ENCODE peak calls at places on chromosomes 5 and 9, in ten cellular contexts. C is tibial nerve, S is right lobe of liver, Y is ovary, D is breast epithelium, X is A549, N is sigmoid colon, B is uterus, O is heart left ventricle, K is HCT116. J is an unnamed sample.

GRCh38 chr5:59562756-59563389 is 330.7 kb downstream of the PDE4D start:
- DNase-seq in C (no peak), S (peak; percentile 56), Y (no peak), D (peak; percentile 62), X (peak; percentile 34), N (no peak), B (no peak), O (no peak), K (no peak), J (peak; percentile 92)

GRCh38 chr9:120996409-120996808 is 53.7 kb downstream of the C5 start:
- DNase-seq in C (no peak), S (no peak), Y (no peak), D (no peak), X (no peak), N (no peak), B (no peak), O (no peak), K (no peak), J (no peak)

GRCh38 chr9:97904725-97905124 is 17.6 kb downstream of the TRMO start:
- DNase-seq in C (no peak), S (no peak), Y (no peak), D (no peak), X (no peak), N (no peak), B (no peak), O (no peak), K (no peak), J (no peak)

GRCh38 chr5:137304227-137304874 is 194.8 kb downstream of the SPOCK1 start:
- DNase-seq in C (no peak), S (peak; percentile 70), Y (no peak), D (no peak), X (no peak), N (no peak), B (no peak), O (no peak), K (no peak), J (no peak)

GRCh38 chr5:31531543-31531887 is 378 bp downstream of the DROSHA start:
- DNase-seq in C (no peak), S (peak; percentile 60), Y (peak; percentile 39), D (no peak), X (peak; percentile 21), N (peak; percentile 67), B (no peak), O (no peak), K (no peak), J (no peak)

GRCh38 chr5:156913719-156914370 is 49.2 kb downstream of the TIMD4 start:
- DNase-seq in C (no peak), S (no peak), Y (no peak), D (no peak), X (no peak), N (no peak), B (no peak), O (no peak), K (no peak), J (no peak)

GRCh38 chr9:134502261-134503211 is 139.1 kb upstream of the COL5A1 start:
- DNase-seq in C (no peak), S (peak; percentile 54), Y (peak; percentile 87), D (no peak), X (peak; percentile 98), N (peak; percentile 90), B (peak; percentile 83), O (peak; percentile 80), K (no peak), J (peak; percentile 53)

GRCh38 chr5:142925795-142926194 is 155.6 kb downstream of the ARHGAP26 start:
- DNase-seq in C (no peak), S (no peak), Y (no peak), D (no peak), X (no peak), N (no peak), B (no peak), O (no peak), K (no peak), J (no peak)

GRCh38 chr5:39074009-39074886 is at the start of gene RICTOR:
- DNase-seq in C (peak; percentile 84), S (peak; percentile 92), Y (peak; percentile 94), D (peak; percentile 80), X (peak; percentile 79), N (peak; percentile 92), B (peak; percentile 92), O (peak; percentile 96), K (no peak), J (peak; percentile 85)
- TF ChIP-seq POLR2A in C (peak; percentile 44), S (peak; percentile 56), Y (peak; percentile 31), D (no peak), X (peak; percentile 87), N (no peak), B (peak; percentile 83), O (peak; percentile 55), K (no peak), J (peak; percentile 71)

GRCh38 chr5:112004867-112005532 is 248.0 kb upstream of the NREP start:
- DNase-seq in C (no peak), S (no peak), Y (no peak), D (no peak), X (no peak), N (no peak), B (no peak), O (no peak), K (no peak), J (no peak)

GRCh38 chr5:111999286-111999685 is 242.3 kb upstream of the NREP start:
- DNase-seq in C (no peak), S (no peak), Y (no peak), D (no peak), X (no peak), N (no peak), B (no peak), O (no peak), K (no peak), J (no peak)

GRCh38 chr5:111998871-111999270 is 241.9 kb upstream of the NREP start:
- DNase-seq in C (no peak), S (no peak), Y (no peak), D (no peak), X (no peak), N (no peak), B (no peak), O (no peak), K (no peak), J (no peak)

GRCh38 chr5:112005533-112005926 is 248.5 kb upstream of the NREP start:
- DNase-seq in C (no peak), S (no peak), Y (no peak), D (no peak), X (no peak), N (no peak), B (no peak), O (no peak), K (no peak), J (no peak)

DNA sequence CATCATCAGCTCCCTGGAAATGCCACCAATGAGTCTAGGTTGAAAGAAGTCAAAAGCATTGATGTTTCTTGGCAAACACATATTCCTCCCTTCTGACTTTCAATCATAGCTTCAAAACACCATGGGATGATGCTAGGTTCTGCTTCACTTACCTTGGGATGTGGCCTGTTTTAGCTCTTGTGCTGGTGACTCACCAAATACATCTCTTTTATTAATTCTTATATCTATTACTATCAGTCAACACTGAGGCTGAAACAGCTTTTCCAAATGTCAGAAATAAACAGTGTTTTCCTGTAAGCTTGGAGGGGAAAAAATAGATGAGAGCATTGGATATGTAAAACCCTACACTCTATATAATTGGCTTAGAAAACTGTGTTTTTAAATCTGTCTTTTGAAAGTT is 245.4 kb upstream of the NREP start:
- DNase-seq in C (no peak), S (no peak), Y (no peak), D (no peak), X (no peak), N (no peak), B (no peak), O (no peak), K (no peak), J (no peak)
- H3K4me1 ChIP-seq in C (no peaks in the 10 kb centered on the region), S (no peaks in the 10 kb centered on the region), Y (no peaks in the 10 kb centered on the region), D (no peaks in the 10 kb centered on the region), X (no peaks in the 10 kb centered on the region), N (no peaks in the 10 kb centered on the region), B (no peaks in the 10 kb centered on the region), O (peaks cover 8% of the 10 kb centered on the region), K (no peaks in the 10 kb centered on the region), J (no peaks in the 10 kb centered on the region)

GRCh38 chr9:114110180-114110579 is 11.1 kb upstream of the KIF12 start:
- DNase-seq in C (no peak), S (no peak), Y (no peak), D (no peak), X (peak; percentile 35), N (no peak), B (no peak), O (no peak), K (no peak), J (no peak)

GRCh38 chr9:114112325-114112724 is 13.2 kb upstream of the KIF12 start:
- DNase-seq in C (no peak), S (no peak), Y (no peak), D (no peak), X (no peak), N (no peak), B (no peak), O (no peak), K (no peak), J (no peak)

GRCh38 chr9:114109106-114109505 is 10.0 kb upstream of the KIF12 start:
- DNase-seq in C (no peak), S (no peak), Y (no peak), D (no peak), X (no peak), N (no peak), B (no peak), O (no peak), K (no peak), J (no peak)

GRCh38 chr9:114107286-114108001 is 8.4 kb upstream of the KIF12 start:
- DNase-seq in C (no peak), S (no peak), Y (no peak), D (no peak), X (no peak), N (no peak), B (no peak), O (no peak), K (no peak), J (no peak)

DNA sequence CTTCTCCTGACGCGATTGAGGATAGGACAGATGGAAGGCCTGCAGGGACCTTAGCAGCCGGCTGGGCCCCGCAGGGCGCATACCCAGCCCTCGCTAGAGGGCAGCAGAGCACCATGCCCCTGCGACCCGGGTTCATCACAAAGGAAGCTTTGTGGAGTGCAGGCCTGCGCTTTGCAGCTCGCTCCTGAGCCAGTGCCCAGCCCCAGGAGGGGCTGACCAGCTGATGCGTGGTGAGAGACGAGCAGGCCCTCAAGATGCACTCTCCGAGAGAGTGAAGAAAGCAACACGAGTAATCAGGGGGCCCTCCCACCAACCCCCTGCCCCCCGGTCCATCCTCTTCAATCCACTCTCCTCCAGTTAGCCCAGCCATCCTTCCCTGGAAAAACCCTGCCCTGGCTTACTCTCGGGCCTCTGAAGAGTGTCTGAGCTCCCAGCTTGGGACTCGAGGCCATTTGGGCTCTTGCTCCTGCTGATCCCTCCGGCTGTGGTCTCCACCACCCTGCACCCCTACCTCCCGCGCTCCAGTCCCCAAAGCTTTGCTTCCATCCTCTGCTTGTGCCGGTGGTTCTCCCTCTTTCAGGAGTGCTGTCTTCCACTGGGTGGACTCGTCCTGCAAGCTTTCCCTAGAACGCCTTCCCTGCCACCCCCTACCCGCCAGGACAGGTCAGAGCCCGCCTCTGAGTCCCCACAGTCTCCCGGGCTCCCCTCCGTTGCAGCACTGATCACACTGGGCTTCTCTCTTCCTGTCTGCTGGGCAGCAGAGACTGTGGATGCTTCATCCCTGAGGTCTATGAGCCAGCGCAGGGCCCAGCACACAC is 9.1 kb upstream of the KIF12 start:
- DNase-seq in C (peak; percentile 37), S (peak; percentile 83), Y (peak; percentile 87), D (peak; percentile 46), X (peak; percentile 91), N (peak; percentile 86), B (peak; percentile 65), O (peak; percentile 89), K (peak; percentile 52), J (peak; percentile 48)
- TF ChIP-seq POLR2A in C (no peak), S (no peak), Y (no peak), D (no peak), X (no peak), N (no peak), B (no peak), O (no peak), K (no peak), J (no peak)

DNA sequence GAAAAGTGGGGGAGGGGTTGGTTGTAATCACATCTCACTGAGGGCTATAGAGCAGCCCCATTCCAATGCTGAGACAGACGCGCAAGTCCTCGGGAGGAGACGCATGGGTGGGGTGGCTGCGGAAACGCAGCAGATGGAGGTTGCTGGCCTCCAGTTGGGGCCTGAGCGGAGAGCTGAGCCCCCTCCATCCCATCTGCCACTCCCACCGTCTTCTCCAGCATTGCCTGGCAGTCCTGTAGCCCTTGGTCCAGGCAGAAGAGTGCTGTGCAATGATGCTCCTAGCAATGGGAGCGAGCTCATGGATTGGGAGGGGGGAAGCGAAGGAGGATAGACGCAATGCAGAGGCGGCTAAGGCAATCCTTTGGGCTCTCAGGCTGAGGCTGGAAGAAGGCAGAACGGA is 79.4 kb upstream of the GLRA1 start:
- DNase-seq in C (no peak), S (no peak), Y (no peak), D (no peak), X (no peak), N (no peak), B (no peak), O (peak; percentile 27), K (no peak), J (no peak)
- H3K4me1 ChIP-seq in C (no peaks in the 10 kb centered on the region), S (no peaks in the 10 kb centered on the region), Y (no peaks in the 10 kb centered on the region), D (no peaks in the 10 kb centered on the region), X (no peaks in the 10 kb centered on the region), N (no peaks in the 10 kb centered on the region), B (no peaks in the 10 kb centered on the region), O (no peaks in the 10 kb centered on the region), K (no peaks in the 10 kb centered on the region), J (no peaks in the 10 kb centered on the region)